ENCODE peak calls at places on chromosomes 1 and 21, in six cellular contexts. D, K, F, P, C and Q are unnamed samples.

GRCh38 chr1:226066415-226067077 is 4.0 kb downstream of the H3-3A start:
- DNase-seq in D (peak), K (no peak), F (no peak), P (no peak), C (no peak), Q (no peak)

GRCh38 chr1:22710688-22711024 is at the start of gene EPHB2:
- DNase-seq in D (peak), K (peak), F (peak), P (peak), C (peak), Q (no peak)

GRCh38 chr1:107874221-107874620 is 90.8 kb downstream of the VAV3 start:
- DNase-seq in D (no peak), K (no peak), F (no peak), P (no peak), C (no peak), Q (no peak)

GRCh38 chr1:67685558-67686271 is 714 bp downstream of the GADD45A start:
- DNase-seq in D (no peak), K (peak), F (peak), P (no peak), C (peak), Q (peak)

GRCh38 chr21:40351006-40351405 is 483.8 kb downstream of the PCP4 start:
- DNase-seq in D (no peak), K (no peak), F (no peak), P (no peak), C (no peak), Q (no peak)

GRCh38 chr1:29830916-29831315 is 594.6 kb downstream of the PTPRU start:
- DNase-seq in D (no peak), K (no peak), F (no peak), P (no peak), C (no peak), Q (no peak)

GRCh38 chr1:938088-938683 is 14.5 kb downstream of the SAMD11 start:
- DNase-seq in D (peak), K (peak), F (peak), P (peak), C (no peak), Q (no peak)

GRCh38 chr1:19640363-19641316 is 3.5 kb upstream of the NBL1 start:
- DNase-seq in D (no peak), K (no peak), F (no peak), P (peak), C (no peak), Q (peak)

GRCh38 chr1:100397681-100398080 is 45.4 kb downstream of the CDC14A start:
- DNase-seq in D (no peak), K (no peak), F (no peak), P (no peak), C (no peak), Q (no peak)

GRCh38 chr1:213982814-213983588 is 4.8 kb upstream of the PROX1 start:
- DNase-seq in D (peak), K (peak), F (no peak), P (no peak), C (peak), Q (peak)

GRCh38 chr1:11869104-11869503 is 10.4 kb upstream of the NPPB start:
- DNase-seq in D (no peak), K (no peak), F (no peak), P (no peak), C (no peak), Q (no peak)

GRCh38 chr1:111192643-111193519 is 7.6 kb downstream of the DENND2D start:
- DNase-seq in D (no peak), K (peak), F (no peak), P (no peak), C (no peak), Q (peak)

GRCh38 chr1:3060601-3061551 is 8.1 kb upstream of the PRDM16 start:
- DNase-seq in D (no peak), K (no peak), F (no peak), P (no peak), C (no peak), Q (no peak)

GRCh38 chr1:10178602-10179407 is 31.6 kb upstream of the KIF1B start:
- DNase-seq in D (peak), K (no peak), F (no peak), P (no peak), C (no peak), Q (no peak)

GRCh38 chr1:245172026-245172425 is 17.2 kb downstream of the KIF26B start:
- DNase-seq in D (no peak), K (no peak), F (no peak), P (no peak), C (no peak), Q (no peak)

GRCh38 chr1:36107394-36107793 is 17.6 kb downstream of the COL8A2 start:
- DNase-seq in D (no peak), K (peak), F (no peak), P (no peak), C (no peak), Q (no peak)

GRCh38 chr1:181064702-181065101 is 23.8 kb upstream of the IER5 start:
- DNase-seq in D (no peak), K (no peak), F (no peak), P (no peak), C (no peak), Q (no peak)

GRCh38 chr1:156926175-156926574 is 5.7 kb downstream of the LRRC71 start:
- DNase-seq in D (peak), K (peak), F (no peak), P (peak), C (no peak), Q (no peak)

GRCh38 chr1:31938184-31938975 is at the start of gene PTP4A2:
- DNase-seq in D (peak), K (peak), F (peak), P (peak), C (peak), Q (peak)

GRCh38 chr1:67840449-67840848 is 7.2 kb upstream of the GNG12 start:
- DNase-seq in D (no peak), K (peak), F (no peak), P (peak), C (no peak), Q (peak)

GRCh38 chr1:174324939-174325338 is 122.8 kb upstream of the GPR52 start:
- DNase-seq in D (no peak), K (no peak), F (no peak), P (no peak), C (no peak), Q (no peak)

GRCh38 chr1:46798820-46799219 is at the start of gene CYP4B1:
- DNase-seq in D (no peak), K (peak), F (peak), P (no peak), C (no peak), Q (no peak)

GRCh38 chr1:226708342-226708780 is 30.7 kb downstream of the ITPKB start:
- DNase-seq in D (peak), K (peak), F (peak), P (peak), C (no peak), Q (no peak)

GRCh38 chr1:66617362-66617761 is 83.4 kb downstream of the SGIP1 start:
- DNase-seq in D (no peak), K (no peak), F (no peak), P (no peak), C (no peak), Q (no peak)

GRCh38 chr1:114448370-114448769 is 62.6 kb downstream of the TRIM33 start:
- DNase-seq in D (no peak), K (no peak), F (no peak), P (no peak), C (no peak), Q (peak)

GRCh38 chr1:243962541-243962940 is 88.5 kb upstream of the ZBTB18 start:
- DNase-seq in D (no peak), K (no peak), F (no peak), P (no peak), C (no peak), Q (no peak)

GRCh38 chr1:51417496-51418383 is 87.4 kb upstream of the TTC39A start:
- DNase-seq in D (no peak), K (no peak), F (no peak), P (no peak), C (no peak), Q (peak)

GRCh38 chr21:28602581-28602980 is 390.1 kb downstream of the LTN1 start:
- DNase-seq in D (no peak), K (no peak), F (no peak), P (no peak), C (no peak), Q (no peak)

GRCh38 chr1:41379741-41380130 is 18.5 kb downstream of the FOXO6 start:
- DNase-seq in D (no peak), K (no peak), F (no peak), P (no peak), C (no peak), Q (no peak)

GRCh38 chr1:236657398-236657797 is 28.9 kb upstream of the ACTN2 start:
- DNase-seq in D (no peak), K (no peak), F (no peak), P (no peak), C (no peak), Q (no peak)

GRCh38 chr1:57232500-57232899 is 191.4 kb downstream of the DAB1 start:
- DNase-seq in D (no peak), K (no peak), F (no peak), P (peak), C (no peak), Q (no peak)

GRCh38 chr1:221714227-221715116 is 27.4 kb downstream of the DUSP10 start:
- DNase-seq in D (no peak), K (no peak), F (no peak), P (no peak), C (no peak), Q (no peak)

GRCh38 chr1:20071416-20071815 is 1.4 kb downstream of the PLA2G5 start:
- DNase-seq in D (no peak), K (no peak), F (no peak), P (no peak), C (no peak), Q (no peak)

GRCh38 chr1:84715620-84716019 is 25.4 kb upstream of the SSX2IP start:
- DNase-seq in D (no peak), K (no peak), F (no peak), P (no peak), C (no peak), Q (no peak)

GRCh38 chr21:37266515-37267221 is 466 bp downstream of the VPS26C start:
- DNase-seq in D (peak), K (peak), F (no peak), P (peak), C (peak), Q (peak)